ENCODE peak calls at places on chromosome 11, in five cellular contexts. L is BE2C, D is transverse colon, H is lower lobe of right lung, T is mucosa of descending colon. W is an unnamed sample.

GRCh38 chr11:62540804-62541671 is 5.6 kb downstream of the AHNAK start:
- DNase-seq in L (no peak), D (peak), H (no peak), T (peak), W (no peak)

GRCh38 chr11:64834723-64835615 is 9.5 kb downstream of the CDC42BPG start:
- DNase-seq in L (no peak), D (no peak), H (peak), T (no peak), W (peak)

GRCh38 chr11:131385763-131386394 is 15.5 kb downstream of the NTM start:
- DNase-seq in L (no peak), D (no peak), H (no peak), T (no peak), W (no peak)

GRCh38 chr11:131510662-131511061 is 140.2 kb downstream of the NTM start:
- DNase-seq in L (no peak), D (no peak), H (no peak), T (no peak), W (no peak)

GRCh38 chr11:29324328-29324727 is 692.5 kb downstream of the KCNA4 start:
- DNase-seq in L (no peak), D (no peak), H (no peak), T (no peak), W (no peak)

GRCh38 chr11:104776501-104777170 is 121.6 kb downstream of the CASP12 start:
- DNase-seq in L (no peak), D (no peak), H (no peak), T (no peak), W (no peak)

GRCh38 chr11:130214861-130215530 is 55.4 kb downstream of the ST14 start:
- DNase-seq in L (no peak), D (no peak), H (no peak), T (peak), W (no peak)

GRCh38 chr11:6674198-6674597 is 8.9 kb downstream of the MRPL17 start:
- DNase-seq in L (no peak), D (no peak), H (no peak), T (no peak), W (no peak)

GRCh38 chr11:69744435-69744834 is 30.7 kb downstream of the FGF4 start:
- DNase-seq in L (no peak), D (no peak), H (no peak), T (no peak), W (no peak)

GRCh38 chr11:16359369-16359768 is 3.0 kb upstream of the SOX6 start:
- DNase-seq in L (no peak), D (no peak), H (no peak), T (no peak), W (no peak)

GRCh38 chr11:77090373-77091111 is 12.1 kb upstream of the OMP start:
- DNase-seq in L (peak), D (peak), H (peak), T (peak), W (peak)

GRCh38 chr11:1733009-1733715 is 17.2 kb downstream of the IFITM10 start:
- DNase-seq in L (no peak), D (no peak), H (no peak), T (no peak), W (no peak)

GRCh38 chr11:69377029-69377952 is 83.3 kb downstream of the MYEOV start:
- DNase-seq in L (peak), D (no peak), H (no peak), T (no peak), W (no peak)

GRCh38 chr11:77075425-77075905 is 8.7 kb downstream of the CAPN5 start:
- DNase-seq in L (no peak), D (peak), H (peak), T (peak), W (peak)

GRCh38 chr11:70584786-70585545 is 186.6 kb downstream of the CTTN start:
- DNase-seq in L (no peak), D (no peak), H (no peak), T (peak), W (peak)

GRCh38 chr11:110093407-110094297 is 460 bp downstream of the ZC3H12C start:
- DNase-seq in L (peak), D (peak), H (peak), T (peak), W (peak)

GRCh38 chr11:125170406-125171031 is 6.0 kb downstream of the PKNOX2 start:
- DNase-seq in L (no peak), D (no peak), H (no peak), T (no peak), W (no peak)

GRCh38 chr11:110085255-110085838 is 7.8 kb upstream of the ZC3H12C start:
- DNase-seq in L (no peak), D (no peak), H (no peak), T (no peak), W (no peak)

GRCh38 chr11:75700940-75701339 is 16.7 kb upstream of the MOGAT2 start:
- DNase-seq in L (no peak), D (no peak), H (no peak), T (no peak), W (no peak)

GRCh38 chr11:9747816-9748215 is 83.9 kb downstream of the SWAP70 start:
- DNase-seq in L (no peak), D (no peak), H (peak), T (no peak), W (no peak)

GRCh38 chr11:9741260-9741659 is 77.4 kb downstream of the SWAP70 start:
- DNase-seq in L (no peak), D (no peak), H (no peak), T (no peak), W (no peak)

GRCh38 chr11:9747229-9747628 is 83.4 kb downstream of the SWAP70 start:
- DNase-seq in L (no peak), D (no peak), H (no peak), T (no peak), W (no peak)

GRCh38 chr11:9748361-9748970 is 84.6 kb downstream of the SWAP70 start:
- DNase-seq in L (peak), D (peak), H (peak), T (peak), W (peak)

DNA sequence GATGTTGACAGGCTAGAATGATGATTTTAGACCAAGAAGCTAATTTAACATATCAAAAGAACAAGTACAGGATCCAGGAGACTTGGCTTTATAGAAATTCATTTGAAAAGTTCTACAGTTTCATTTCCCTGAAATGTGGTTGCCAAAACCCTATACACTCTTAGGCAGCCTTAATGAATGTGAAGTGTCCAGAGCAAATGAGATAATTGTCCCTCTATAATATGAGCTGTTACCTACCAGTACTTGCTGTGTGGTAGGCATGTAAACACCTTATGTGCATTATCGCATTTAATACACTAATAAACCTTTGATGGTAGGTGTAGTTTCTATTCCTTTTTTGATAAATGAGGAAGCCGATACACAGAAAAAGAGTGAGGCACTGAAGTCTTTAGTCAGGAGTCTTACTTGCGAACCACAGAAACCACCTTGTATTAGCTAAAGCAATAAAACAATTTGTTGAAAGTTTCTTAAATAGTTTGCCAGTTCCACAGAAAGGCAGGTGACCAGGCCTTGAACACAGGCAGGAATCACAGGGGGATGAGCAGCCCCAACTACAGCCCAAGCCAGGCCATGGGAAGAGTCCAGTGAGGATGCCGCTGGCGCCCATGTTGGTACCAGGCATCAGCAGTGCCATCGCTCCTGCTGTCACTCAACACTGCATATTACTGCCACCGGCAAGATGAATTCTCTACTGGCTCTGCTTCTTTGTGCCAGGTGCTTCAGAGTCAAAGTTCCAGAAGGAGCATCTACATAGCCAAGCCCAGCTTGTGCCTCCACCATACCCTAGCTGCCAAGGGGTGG is 81.7 kb downstream of the SWAP70 start:
- DNase-seq in L (no peak), D (no peak), H (no peak), T (no peak), W (no peak)
- H3K4me3 ChIP-seq in L (no peak), D (no peak), H (no peak), T (no peak), W (no peak)

GRCh38 chr11:92790376-92790775 is 179.1 kb upstream of the MTNR1B start:
- DNase-seq in L (no peak), D (no peak), H (no peak), T (no peak), W (no peak)

GRCh38 chr11:92793189-92793588 is 176.3 kb upstream of the MTNR1B start:
- DNase-seq in L (no peak), D (no peak), H (no peak), T (no peak), W (no peak)

GRCh38 chr11:92787638-92788037 is 181.8 kb upstream of the MTNR1B start:
- DNase-seq in L (no peak), D (no peak), H (no peak), T (no peak), W (no peak)

GRCh38 chr11:92791886-92792285 is 177.6 kb upstream of the MTNR1B start:
- DNase-seq in L (no peak), D (no peak), H (no peak), T (no peak), W (no peak)

DNA sequence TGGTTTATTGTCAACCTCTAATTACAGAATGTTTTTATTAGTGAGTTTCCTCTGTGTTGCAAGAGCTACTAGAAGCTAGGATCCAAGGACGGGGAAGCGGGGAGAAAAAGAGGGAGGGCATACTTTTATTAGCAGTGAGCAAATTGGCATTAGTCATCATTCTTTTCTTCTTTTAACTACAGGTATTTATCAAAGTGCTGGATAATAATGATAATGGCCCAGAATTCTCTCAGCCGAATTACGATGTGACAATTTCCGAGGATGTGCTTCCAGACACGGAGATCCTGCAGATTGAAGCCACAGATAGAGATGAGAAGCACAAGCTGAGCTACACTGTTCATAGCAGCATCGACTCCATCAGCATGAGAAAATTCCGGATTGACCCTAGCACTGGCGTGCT is 179.7 kb upstream of the MTNR1B start:
- DNase-seq in L (no peak), D (no peak), H (no peak), T (no peak), W (no peak)
- H3K4me3 ChIP-seq in L (no peak), D (no peak), H (no peak), T (no peak), W (no peak)

GRCh38 chr11:13931356-13931755 is 31.2 kb upstream of the SPON1 start:
- DNase-seq in L (no peak), D (no peak), H (no peak), T (no peak), W (no peak)
- H3K4me3 ChIP-seq in L (no peak), D (no peak), H (no peak), T (no peak), W (no peak)

GRCh38 chr11:63612181-63612580 is 2.1 kb downstream of the PLAAT3 start:
- DNase-seq in L (no peak), D (no peak), H (no peak), T (no peak), W (no peak)

GRCh38 chr11:63613517-63614135 is 607 bp downstream of the PLAAT3 start:
- DNase-seq in L (peak), D (peak), H (peak), T (peak), W (peak)

GRCh38 chr11:63616953-63617352 is 2.7 kb upstream of the PLAAT3 start:
- DNase-seq in L (no peak), D (no peak), H (no peak), T (no peak), W (no peak)

GRCh38 chr11:63611395-63611747 is 2.9 kb downstream of the PLAAT3 start:
- DNase-seq in L (no peak), D (no peak), H (no peak), T (no peak), W (no peak)

GRCh38 chr11:63614136-63614664 is at the start of gene PLAAT3:
- DNase-seq in L (peak), D (peak), H (peak), T (peak), W (peak)
- H3K4me3 ChIP-seq in L (peak), D (peak), H (peak), T (peak), W (peak)

GRCh38 chr11:66115638-66116410 is 45.8 kb downstream of the PACS1 start:
- DNase-seq in L (no peak), D (no peak), H (no peak), T (no peak), W (no peak)
- H3K4me3 ChIP-seq in L (no peak), D (no peak), H (no peak), T (no peak), W (no peak)

W was measured in upper lobe of right lung.